ENCODE peak calls at places on chromosome 6, in four cellular contexts. C, D, O and W are unnamed samples.

GRCh38 chr6:116561377-116562018 is 7.9 kb downstream of the CALHM4 start:
- DNase-seq in C (peak), D (peak), O (peak), W (peak)

GRCh38 chr6:48449002-48449401 is 338.0 kb upstream of the PTCHD4 start:
- DNase-seq in C (no peak), D (no peak), O (no peak), W (no peak)

GRCh38 chr6:28413681-28414080 is 14.1 kb upstream of the ZSCAN12 start:
- DNase-seq in C (no peak), D (no peak), O (no peak), W (no peak)

GRCh38 chr6:27757307-27757706 is 154.9 kb downstream of the OR2B2 start:
- DNase-seq in C (peak), D (peak), O (no peak), W (no peak)

GRCh38 chr6:1024587-1024986 is 287.3 kb upstream of the FOXQ1 start:
- DNase-seq in C (no peak), D (no peak), O (peak), W (peak)

GRCh38 chr6:125154184-125155135 is 887 bp downstream of the TPD52L1 start:
- DNase-seq in C (peak), D (peak), O (peak), W (peak)

GRCh38 chr6:167925011-167925410 is 72.5 kb upstream of the KIF25 start:
- DNase-seq in C (no peak), D (no peak), O (no peak), W (no peak)

GRCh38 chr6:149372062-149372461 is 28.0 kb upstream of the SUMO4 start:
- DNase-seq in C (no peak), D (no peak), O (no peak), W (no peak)

GRCh38 chr6:130178692-130179091 is 44.1 kb downstream of the SAMD3 start:
- DNase-seq in C (no peak), D (no peak), O (peak), W (peak)

GRCh38 chr6:126195625-126196236 is 144.2 kb upstream of the CENPW start:
- DNase-seq in C (no peak), D (peak), O (no peak), W (no peak)

GRCh38 chr6:1730882-1731281 is 121.2 kb downstream of the FOXC1 start:
- DNase-seq in C (no peak), D (no peak), O (no peak), W (no peak)

GRCh38 chr6:143136647-143137046 is 76.0 kb downstream of the AIG1 start:
- DNase-seq in C (no peak), D (no peak), O (no peak), W (no peak)

GRCh38 chr6:1630771-1631217 is 21.1 kb downstream of the FOXC1 start:
- DNase-seq in C (no peak), D (peak), O (no peak), W (no peak)

GRCh38 chr6:135675026-135675425 is 176.5 kb upstream of the PDE7B start:
- DNase-seq in C (no peak), D (no peak), O (no peak), W (no peak)

GRCh38 chr6:138966870-138967269 is 21.2 kb downstream of the REPS1 start:
- DNase-seq in C (no peak), D (no peak), O (no peak), W (no peak)

GRCh38 chr6:30747300-30747687 is 2.9 kb upstream of the IER3 start:
- DNase-seq in C (no peak), D (no peak), O (peak), W (no peak)

GRCh38 chr6:31814677-31815024 is 432 bp downstream of the HSPA1L start:
- DNase-seq in C (peak), D (peak), O (peak), W (peak)

GRCh38 chr6:41777886-41778285 is 1.8 kb downstream of the FRS3 start:
- DNase-seq in C (no peak), D (no peak), O (no peak), W (no peak)

GRCh38 chr6:42013134-42013516 is 37.2 kb upstream of the TAF8 start:
- DNase-seq in C (no peak), D (no peak), O (no peak), W (no peak)

GRCh38 chr6:125953502-125953875 is 3.1 kb upstream of the HINT3 start:
- DNase-seq in C (peak), D (no peak), O (peak), W (no peak)

GRCh38 chr6:111456208-111456607 is 26.8 kb downstream of the REV3L start:
- DNase-seq in C (no peak), D (no peak), O (no peak), W (no peak)

GRCh38 chr6:44030812-44031454 is 96.3 kb downstream of the MRPL14 start:
- DNase-seq in C (no peak), D (no peak), O (no peak), W (no peak)

GRCh38 chr6:41504526-41505021 is 41.6 kb upstream of the FOXP4 start:
- DNase-seq in C (no peak), D (no peak), O (no peak), W (no peak)

GRCh38 chr6:158322724-158323560 is 10.7 kb downstream of the TULP4 start:
- DNase-seq in C (no peak), D (peak), O (peak), W (peak)

GRCh38 chr6:92989656-92990055 is 429.7 kb downstream of the EPHA7 start:
- DNase-seq in C (no peak), D (no peak), O (no peak), W (no peak)

GRCh38 chr6:82775361-82775760 is 290.3 kb downstream of the UBE3D start:
- DNase-seq in C (no peak), D (no peak), O (no peak), W (no peak)

GRCh38 chr6:137602871-137603270 is 108.7 kb upstream of the OLIG3 start:
- DNase-seq in C (no peak), D (no peak), O (no peak), W (no peak)

DNA sequence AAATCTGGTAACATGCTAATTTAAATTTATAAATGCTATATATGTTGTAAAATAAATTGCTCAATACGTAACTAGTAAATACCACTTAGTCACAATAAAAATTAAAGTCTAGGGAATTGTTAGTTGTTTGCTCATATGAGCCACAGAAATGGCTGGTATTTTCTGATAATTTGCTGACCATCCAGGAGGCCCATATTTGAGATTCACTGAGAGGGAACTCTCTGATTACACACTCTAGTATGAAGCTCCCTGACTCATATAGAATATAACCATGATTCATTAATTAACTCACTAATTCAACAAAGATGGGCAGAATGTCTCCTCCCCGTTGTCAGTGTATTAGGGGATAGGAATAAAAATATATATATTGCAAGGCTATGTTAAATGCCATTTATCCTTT is 46.5 kb upstream of the TMEM30A start:
- DNase-seq in C (no peak), D (no peak), O (no peak), W (no peak)
- TF ChIP-seq RFX5 in C (no peak), D (no peak), O (no peak), W (no peak)

GRCh38 chr6:106037060-106037459 is 49.1 kb upstream of the PRDM1 start:
- DNase-seq in C (no peak), D (no peak), O (no peak), W (no peak)
- TF ChIP-seq HDAC2 in C (no peak), D (no peak), O (no peak), W (no peak)

GRCh38 chr6:34465551-34466241 is at the start of gene PACSIN1:
- DNase-seq in C (peak), D (peak), O (no peak), W (no peak)
- TF ChIP-seq MAFK in C (no peak), D (no peak), O (no peak), W (no peak)

DNA sequence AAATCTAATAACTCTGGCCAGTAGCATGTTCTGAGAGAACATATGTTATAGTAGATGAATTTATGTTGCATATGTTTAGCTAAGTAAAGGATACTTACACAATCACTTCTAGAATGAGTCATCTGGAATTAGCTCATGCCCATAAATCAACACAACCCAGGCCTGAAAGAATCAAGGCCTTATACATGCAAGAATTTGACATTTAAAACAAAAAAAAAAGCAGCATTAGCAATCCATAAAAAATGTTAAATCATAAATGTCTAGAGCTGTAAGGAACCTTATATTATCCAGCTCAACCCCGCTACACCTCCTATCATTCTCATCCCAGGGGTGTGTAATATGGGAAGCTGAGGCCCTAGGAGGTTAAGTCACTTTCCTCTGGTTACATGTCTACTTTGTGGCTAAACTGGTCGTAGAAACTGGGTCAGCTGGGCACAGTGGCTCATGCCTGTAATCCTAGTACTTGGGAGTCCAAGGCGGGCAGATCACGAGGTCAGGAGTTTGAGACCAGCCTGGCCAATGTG is 105.2 kb upstream of the CARMIL1 start:
- DNase-seq in C (no peak), D (no peak), O (peak), W (peak)
- TF ChIP-seq RFX5 in C (no peak), D (no peak), O (no peak), W (no peak)

DNA sequence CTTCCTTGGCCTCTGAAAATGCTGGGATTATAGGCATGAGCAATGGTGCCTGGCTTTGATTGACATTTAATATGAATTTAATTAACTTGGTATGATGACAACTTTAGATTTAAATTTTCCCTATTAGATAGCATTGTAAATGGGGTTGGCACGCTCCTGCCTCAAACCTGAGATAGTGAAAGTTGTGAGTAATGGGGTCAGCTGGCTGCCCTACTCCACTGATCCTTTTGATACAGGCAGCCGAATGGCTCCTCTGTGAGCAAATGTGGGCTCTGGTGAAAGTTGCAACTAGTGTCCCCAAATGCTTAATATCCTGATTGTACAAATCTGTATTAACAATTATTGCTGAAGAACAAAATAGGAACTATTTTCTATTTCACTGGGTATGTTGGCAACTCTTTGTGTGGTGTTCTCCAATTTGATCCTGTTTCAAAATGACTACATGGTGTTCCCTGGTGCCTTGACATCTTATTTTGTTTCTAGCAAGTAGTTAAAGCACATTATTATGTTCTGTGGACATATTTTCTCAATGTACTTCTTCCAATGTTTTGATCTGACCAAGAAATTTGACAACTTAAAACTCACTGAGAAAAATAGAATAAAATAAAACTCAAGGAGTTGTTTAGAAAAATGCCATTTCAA is 97.4 kb downstream of the COL12A1 start:
- DNase-seq in C (no peak), D (no peak), O (no peak), W (no peak)
- TF ChIP-seq HDAC2 in C (no peak), D (no peak), O (no peak), W (no peak)